ENCODE peak calls at places on chromosomes 7 and 10, in eight cellular contexts. One of them, this sample, is unnamed.

GRCh38 chr7:157537056-157537455 is 200.3 kb downstream of the DNAJB6 start:
- DNase-seq in cardiac muscle cell: no peak
- DNase-seq in aorta: peak; percentile 51
- DNase-seq in neural progenitor cell: no peak
- DNase-seq in tibial artery: no peak
- DNase-seq in fibroblast of lung: no peak
- DNase-seq in coronary artery: no peak
- DNase-seq in SJSA1: no peak
- DNase-seq in this sample: no peak

GRCh38 chr10:102542800-102543418 is 39.1 kb downstream of the SUFU start:
- DNase-seq in tibial artery: peak; percentile 6
- DNase-seq in cardiac muscle cell: peak; percentile 20
- DNase-seq in fibroblast of lung: peak; percentile 6
- DNase-seq in coronary artery: peak; percentile 9
- DNase-seq in aorta: no peak
- DNase-seq in neural progenitor cell: no peak
- DNase-seq in SJSA1: no peak
- DNase-seq in this sample: peak; percentile 50

GRCh38 chr10:69684020-69684980 is 54.3 kb downstream of the FAM241B start:
- DNase-seq in neural progenitor cell: no peak
- DNase-seq in fibroblast of lung: peak; percentile 20
- DNase-seq in SJSA1: no peak
- DNase-seq in tibial artery: peak; percentile 69
- DNase-seq in cardiac muscle cell: peak; percentile 72
- DNase-seq in aorta: no peak
- DNase-seq in coronary artery: no peak
- DNase-seq in this sample: no peak

GRCh38 chr10:130244928-130245495 is 108.8 kb downstream of the GLRX3 start:
- DNase-seq in cardiac muscle cell: no peak
- DNase-seq in neural progenitor cell: no peak
- DNase-seq in fibroblast of lung: no peak
- DNase-seq in aorta: no peak
- DNase-seq in SJSA1: peak; percentile 14
- DNase-seq in tibial artery: no peak
- DNase-seq in coronary artery: peak; percentile 24
- DNase-seq in this sample: no peak

GRCh38 chr7:6528401-6529130 is 22.7 kb downstream of the GRID2IP start:
- DNase-seq in coronary artery: no peak
- DNase-seq in aorta: no peak
- DNase-seq in cardiac muscle cell: no peak
- DNase-seq in neural progenitor cell: no peak
- DNase-seq in tibial artery: no peak
- DNase-seq in fibroblast of lung: no peak
- DNase-seq in SJSA1: no peak
- DNase-seq in this sample: no peak

GRCh38 chr10:52561322-52561721 is 211.3 kb downstream of the MBL2 start:
- DNase-seq in cardiac muscle cell: no peak
- DNase-seq in SJSA1: no peak
- DNase-seq in tibial artery: no peak
- DNase-seq in neural progenitor cell: no peak
- DNase-seq in coronary artery: no peak
- DNase-seq in aorta: no peak
- DNase-seq in fibroblast of lung: no peak
- DNase-seq in this sample: no peak

GRCh38 chr10:47310090-47310505 is 10.1 kb downstream of the GDF10 start:
- DNase-seq in coronary artery: no peak
- DNase-seq in fibroblast of lung: no peak
- DNase-seq in neural progenitor cell: no peak
- DNase-seq in aorta: no peak
- DNase-seq in cardiac muscle cell: no peak
- DNase-seq in tibial artery: no peak
- DNase-seq in SJSA1: no peak
- DNase-seq in this sample: no peak

GRCh38 chr10:103692421-103693069 is 162.8 kb downstream of the SH3PXD2A start:
- DNase-seq in aorta: no peak
- DNase-seq in neural progenitor cell: peak; percentile 62
- DNase-seq in cardiac muscle cell: no peak
- DNase-seq in coronary artery: no peak
- DNase-seq in fibroblast of lung: no peak
- DNase-seq in tibial artery: no peak
- DNase-seq in SJSA1: no peak
- DNase-seq in this sample: no peak

GRCh38 chr7:3730271-3730670 is 429.2 kb downstream of the SDK1 start:
- DNase-seq in SJSA1: no peak
- DNase-seq in cardiac muscle cell: no peak
- DNase-seq in aorta: no peak
- DNase-seq in tibial artery: no peak
- DNase-seq in neural progenitor cell: no peak
- DNase-seq in fibroblast of lung: peak; percentile 87
- DNase-seq in coronary artery: no peak
- DNase-seq in this sample: no peak

GRCh38 chr7:38542156-38542555 is 89.0 kb downstream of the AMPH start:
- DNase-seq in cardiac muscle cell: no peak
- DNase-seq in SJSA1: no peak
- DNase-seq in coronary artery: no peak
- DNase-seq in aorta: no peak
- DNase-seq in tibial artery: no peak
- DNase-seq in fibroblast of lung: peak; percentile 49
- DNase-seq in neural progenitor cell: no peak
- DNase-seq in this sample: peak; percentile 42

GRCh38 chr7:102236592-102237287 is 49.9 kb upstream of the SH2B2 start:
- DNase-seq in cardiac muscle cell: peak; percentile 77
- DNase-seq in neural progenitor cell: peak; percentile 83
- DNase-seq in coronary artery: no peak
- DNase-seq in tibial artery: peak; percentile 77
- DNase-seq in SJSA1: peak; percentile 72
- DNase-seq in fibroblast of lung: peak; percentile 69
- DNase-seq in aorta: peak; percentile 82
- DNase-seq in this sample: no peak

GRCh38 chr10:22624289-22624738 is 90.1 kb downstream of the PIP4K2A start:
- DNase-seq in tibial artery: no peak
- DNase-seq in neural progenitor cell: no peak
- DNase-seq in aorta: no peak
- DNase-seq in SJSA1: no peak
- DNase-seq in coronary artery: no peak
- DNase-seq in cardiac muscle cell: peak; percentile 81
- DNase-seq in fibroblast of lung: peak; percentile 77
- DNase-seq in this sample: peak; percentile 46

GRCh38 chr10:130175074-130175473 is 38.9 kb downstream of the GLRX3 start:
- DNase-seq in neural progenitor cell: no peak
- DNase-seq in tibial artery: no peak
- DNase-seq in SJSA1: no peak
- DNase-seq in aorta: no peak
- DNase-seq in cardiac muscle cell: no peak
- DNase-seq in fibroblast of lung: no peak
- DNase-seq in coronary artery: no peak
- DNase-seq in this sample: no peak

GRCh38 chr7:16967174-16967868 is 85.5 kb upstream of the AGR3 start:
- DNase-seq in coronary artery: no peak
- DNase-seq in fibroblast of lung: peak; percentile 75
- DNase-seq in SJSA1: no peak
- DNase-seq in aorta: no peak
- DNase-seq in neural progenitor cell: no peak
- DNase-seq in tibial artery: no peak
- DNase-seq in cardiac muscle cell: peak; percentile 84
- DNase-seq in this sample: no peak

GRCh38 chr7:87083865-87084519 is 24.5 kb upstream of the ELAPOR2 start:
- DNase-seq in aorta: no peak
- DNase-seq in tibial artery: no peak
- DNase-seq in cardiac muscle cell: peak; percentile 6
- DNase-seq in coronary artery: no peak
- DNase-seq in SJSA1: no peak
- DNase-seq in fibroblast of lung: no peak
- DNase-seq in neural progenitor cell: no peak
- DNase-seq in this sample: no peak

GRCh38 chr7:117124585-117125220 is 171.4 kb downstream of the ST7 start:
- DNase-seq in coronary artery: peak; percentile 83
- DNase-seq in cardiac muscle cell: peak; percentile 88
- DNase-seq in aorta: peak; percentile 87
- DNase-seq in tibial artery: peak; percentile 86
- DNase-seq in neural progenitor cell: no peak
- DNase-seq in SJSA1: peak; percentile 97
- DNase-seq in fibroblast of lung: peak; percentile 97
- DNase-seq in this sample: peak; percentile 82

GRCh38 chr10:124092270-124093075 is 925 bp downstream of the CHST15 start:
- DNase-seq in cardiac muscle cell: peak; percentile 54
- DNase-seq in neural progenitor cell: peak; percentile 87
- DNase-seq in fibroblast of lung: peak; percentile 41
- DNase-seq in SJSA1: no peak
- DNase-seq in coronary artery: peak; percentile 78
- DNase-seq in tibial artery: peak; percentile 74
- DNase-seq in aorta: peak; percentile 89
- DNase-seq in this sample: no peak

GRCh38 chr7:139937685-139938084 is 108.6 kb downstream of the TBXAS1 start:
- DNase-seq in tibial artery: no peak
- DNase-seq in aorta: no peak
- DNase-seq in coronary artery: no peak
- DNase-seq in cardiac muscle cell: no peak
- DNase-seq in fibroblast of lung: no peak
- DNase-seq in neural progenitor cell: no peak
- DNase-seq in SJSA1: no peak
- DNase-seq in this sample: no peak

GRCh38 chr7:138579671-138580070 is 119.6 kb downstream of the TRIM24 start:
- DNase-seq in neural progenitor cell: no peak
- DNase-seq in SJSA1: no peak
- DNase-seq in tibial artery: no peak
- DNase-seq in cardiac muscle cell: no peak
- DNase-seq in fibroblast of lung: no peak
- DNase-seq in aorta: no peak
- DNase-seq in coronary artery: no peak
- DNase-seq in this sample: no peak

GRCh38 chr10:114027041-114027394 is 16.6 kb upstream of the ADRB1 start:
- DNase-seq in aorta: no peak
- DNase-seq in tibial artery: no peak
- DNase-seq in neural progenitor cell: no peak
- DNase-seq in cardiac muscle cell: no peak
- DNase-seq in coronary artery: no peak
- DNase-seq in fibroblast of lung: no peak
- DNase-seq in SJSA1: no peak
- DNase-seq in this sample: no peak
- H3K4me3 ChIP-seq in aorta: no peak overlapping the region
- H3K4me3 ChIP-seq in tibial artery: no peak overlapping the region
- H3K4me3 ChIP-seq in neural progenitor cell: no peak overlapping the region
- H3K4me3 ChIP-seq in cardiac muscle cell: no peak overlapping the region
- H3K4me3 ChIP-seq in coronary artery: no peak overlapping the region
- H3K4me3 ChIP-seq in fibroblast of lung: no peak overlapping the region
- H3K4me3 ChIP-seq in SJSA1: no peak overlapping the region
- H3K4me3 ChIP-seq in this sample: no peak overlapping the region

GRCh38 chr10:6115411-6115800 is 26.6 kb downstream of the RBM17 start:
- DNase-seq in aorta: no peak
- DNase-seq in SJSA1: no peak
- DNase-seq in fibroblast of lung: peak; percentile 52
- DNase-seq in neural progenitor cell: no peak
- DNase-seq in tibial artery: no peak
- DNase-seq in cardiac muscle cell: no peak
- DNase-seq in coronary artery: no peak
- DNase-seq in this sample: no peak

GRCh38 chr10:6114758-6115410 is 26.1 kb downstream of the RBM17 start:
- DNase-seq in fibroblast of lung: peak; percentile 76
- DNase-seq in tibial artery: no peak
- DNase-seq in neural progenitor cell: no peak
- DNase-seq in aorta: no peak
- DNase-seq in cardiac muscle cell: peak; percentile 75
- DNase-seq in coronary artery: no peak
- DNase-seq in SJSA1: no peak
- DNase-seq in this sample: peak; percentile 64

GRCh38 chr10:6110136-6110535 is 21.3 kb downstream of the RBM17 start:
- DNase-seq in neural progenitor cell: no peak
- DNase-seq in fibroblast of lung: no peak
- DNase-seq in coronary artery: no peak
- DNase-seq in cardiac muscle cell: no peak
- DNase-seq in aorta: no peak
- DNase-seq in tibial artery: no peak
- DNase-seq in SJSA1: no peak
- DNase-seq in this sample: no peak

GRCh38 chr10:6114299-6114698 is 25.5 kb downstream of the RBM17 start:
- DNase-seq in coronary artery: no peak
- DNase-seq in neural progenitor cell: no peak
- DNase-seq in tibial artery: no peak
- DNase-seq in aorta: no peak
- DNase-seq in fibroblast of lung: no peak
- DNase-seq in cardiac muscle cell: no peak
- DNase-seq in SJSA1: no peak
- DNase-seq in this sample: no peak

DNA sequence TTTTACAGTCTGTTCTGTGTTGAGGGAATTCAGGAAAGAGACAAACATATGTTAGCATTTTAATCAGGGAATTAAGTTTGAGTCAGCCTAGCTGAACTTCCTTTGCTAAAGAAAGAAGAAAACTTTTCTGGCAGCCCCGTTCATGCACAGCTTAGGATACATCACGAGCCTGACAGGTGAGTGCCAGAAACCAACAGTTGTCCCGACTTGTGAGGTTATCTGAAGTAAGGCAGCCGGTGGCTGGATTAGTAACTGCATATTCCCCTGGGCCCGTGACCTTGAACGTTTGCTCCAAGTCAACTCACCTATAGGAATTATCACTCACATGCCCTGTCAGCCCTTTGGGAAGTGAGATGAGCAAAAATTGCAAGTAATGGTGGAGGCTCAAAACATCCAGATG is 24.1 kb downstream of the RBM17 start:
- DNase-seq in fibroblast of lung: no peak
- DNase-seq in neural progenitor cell: no peak
- DNase-seq in aorta: no peak
- DNase-seq in coronary artery: no peak
- DNase-seq in SJSA1: no peak
- DNase-seq in tibial artery: no peak
- DNase-seq in cardiac muscle cell: no peak
- DNase-seq in this sample: no peak
- H3K4me3 ChIP-seq in fibroblast of lung: no peak overlapping the region
- H3K4me3 ChIP-seq in neural progenitor cell: no peak overlapping the region
- H3K4me3 ChIP-seq in aorta: no peak overlapping the region
- H3K4me3 ChIP-seq in coronary artery: no peak overlapping the region
- H3K4me3 ChIP-seq in SJSA1: no peak overlapping the region
- H3K4me3 ChIP-seq in tibial artery: no peak overlapping the region
- H3K4me3 ChIP-seq in cardiac muscle cell: no peak overlapping the region
- H3K4me3 ChIP-seq in this sample: no peak overlapping the region

DNA sequence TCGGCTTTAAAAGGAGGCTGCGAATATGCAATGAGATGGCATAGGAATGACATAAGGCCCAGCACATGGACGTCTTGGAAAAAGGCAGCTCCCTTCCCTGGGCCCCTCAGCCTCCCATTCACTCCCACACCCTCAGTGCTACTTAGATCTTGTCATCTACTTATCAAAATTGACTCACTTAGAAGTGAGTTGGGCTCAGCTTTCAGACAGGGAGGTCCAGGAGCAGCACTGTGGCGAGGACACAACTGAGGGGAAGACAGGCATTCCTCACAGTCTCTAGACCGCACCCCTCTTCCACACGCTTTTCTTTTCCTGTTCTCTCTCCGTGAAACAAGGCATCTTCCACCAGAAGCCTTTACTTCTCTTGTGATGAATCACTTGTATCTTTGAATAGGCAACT is 31.2 kb downstream of the FIGNL1 start:
- DNase-seq in neural progenitor cell: no peak
- DNase-seq in aorta: no peak
- DNase-seq in fibroblast of lung: no peak
- DNase-seq in tibial artery: no peak
- DNase-seq in cardiac muscle cell: no peak
- DNase-seq in coronary artery: no peak
- DNase-seq in SJSA1: no peak
- DNase-seq in this sample: no peak
- H3K4me3 ChIP-seq in neural progenitor cell: no peak overlapping the region
- H3K4me3 ChIP-seq in aorta: no peak overlapping the region
- H3K4me3 ChIP-seq in fibroblast of lung: no peak overlapping the region
- H3K4me3 ChIP-seq in tibial artery: no peak overlapping the region
- H3K4me3 ChIP-seq in cardiac muscle cell: no peak overlapping the region
- H3K4me3 ChIP-seq in coronary artery: no peak overlapping the region
- H3K4me3 ChIP-seq in SJSA1: no peak overlapping the region
- H3K4me3 ChIP-seq in this sample: no peak overlapping the region

GRCh38 chr7:111012799-111013675 is 77.9 kb upstream of the LRRN3 start:
- DNase-seq in neural progenitor cell: no peak
- DNase-seq in aorta: no peak
- DNase-seq in SJSA1: no peak
- DNase-seq in fibroblast of lung: no peak
- DNase-seq in cardiac muscle cell: no peak
- DNase-seq in coronary artery: no peak
- DNase-seq in tibial artery: no peak
- DNase-seq in this sample: no peak
- H3K4me3 ChIP-seq in neural progenitor cell: no peak overlapping the region
- H3K4me3 ChIP-seq in aorta: no peak overlapping the region
- H3K4me3 ChIP-seq in SJSA1: no peak overlapping the region
- H3K4me3 ChIP-seq in fibroblast of lung: no peak overlapping the region
- H3K4me3 ChIP-seq in cardiac muscle cell: no peak overlapping the region
- H3K4me3 ChIP-seq in coronary artery: no peak overlapping the region
- H3K4me3 ChIP-seq in tibial artery: no peak overlapping the region
- H3K4me3 ChIP-seq in this sample: no peak overlapping the region